ENCODE peak calls at places on chromosomes 5 and 9, in eight cellular contexts. F, A, I, B, Y, X, L and S are unnamed samples.

GRCh38 chr9:21402387-21403247 is 6.3 kb upstream of the IFNA8 start:
- DNase-seq in F (peak; percentile 33), A (no peak), I (no peak), B (peak; percentile 18), Y (no peak), X (no peak), L (no peak), S (no peak)

GRCh38 chr5:131355972-131356528 is 92.2 kb downstream of the CDC42SE2 start:
- DNase-seq in F (no peak), A (no peak), I (no peak), B (no peak), Y (no peak), X (no peak), L (no peak), S (no peak)

GRCh38 chr5:9288234-9288633 is 257.6 kb downstream of the SEMA5A start:
- DNase-seq in F (no peak), A (peak; percentile 18), I (peak; percentile 61), B (no peak), Y (no peak), X (peak; percentile 25), L (no peak), S (no peak)

GRCh38 chr5:93886917-93887361 is 145.5 kb upstream of the POU5F2 start:
- DNase-seq in F (no peak), A (peak; percentile 15), I (no peak), B (no peak), Y (no peak), X (no peak), L (no peak), S (no peak)

GRCh38 chr9:135440620-135441019 is 39.0 kb upstream of the PPP1R26 start:
- DNase-seq in F (peak; percentile 41), A (no peak), I (no peak), B (no peak), Y (no peak), X (no peak), L (no peak), S (no peak)

GRCh38 chr5:61184708-61185107 is 22.4 kb upstream of the SMIM15 start:
- DNase-seq in F (no peak), A (no peak), I (no peak), B (no peak), Y (no peak), X (no peak), L (no peak), S (no peak)

GRCh38 chr5:156497816-156498215 is 170.9 kb downstream of the SGCD start:
- DNase-seq in F (no peak), A (no peak), I (no peak), B (no peak), Y (no peak), X (no peak), L (no peak), S (no peak)

GRCh38 chr9:27227192-27227591 is 69.8 kb downstream of the EQTN start:
- DNase-seq in F (no peak), A (no peak), I (no peak), B (no peak), Y (peak; percentile 70), X (no peak), L (no peak), S (no peak)

GRCh38 chr9:18542837-18543405 is 69.0 kb downstream of the ADAMTSL1 start:
- DNase-seq in F (no peak), A (no peak), I (no peak), B (no peak), Y (peak; percentile 32), X (no peak), L (no peak), S (no peak)

GRCh38 chr9:28207657-28208056 is 634.4 kb upstream of the C9orf72 start:
- DNase-seq in F (no peak), A (no peak), I (no peak), B (no peak), Y (no peak), X (no peak), L (no peak), S (no peak)

GRCh38 chr9:116300360-116300759 is 146.8 kb downstream of the PAPPA start:
- DNase-seq in F (no peak), A (no peak), I (no peak), B (no peak), Y (no peak), X (no peak), L (no peak), S (no peak)

GRCh38 chr5:65802080-65802479 is 80.1 kb downstream of the NLN start:
- DNase-seq in F (no peak), A (no peak), I (no peak), B (no peak), Y (no peak), X (no peak), L (no peak), S (no peak)

GRCh38 chr9:111198936-111199335 is 131.1 kb downstream of the OR2K2 start:
- DNase-seq in F (no peak), A (no peak), I (no peak), B (no peak), Y (no peak), X (no peak), L (no peak), S (no peak)

GRCh38 chr5:86795659-86796058 is 177.9 kb downstream of the COX7C start:
- DNase-seq in F (no peak), A (no peak), I (no peak), B (no peak), Y (no peak), X (no peak), L (no peak), S (no peak)

DNA sequence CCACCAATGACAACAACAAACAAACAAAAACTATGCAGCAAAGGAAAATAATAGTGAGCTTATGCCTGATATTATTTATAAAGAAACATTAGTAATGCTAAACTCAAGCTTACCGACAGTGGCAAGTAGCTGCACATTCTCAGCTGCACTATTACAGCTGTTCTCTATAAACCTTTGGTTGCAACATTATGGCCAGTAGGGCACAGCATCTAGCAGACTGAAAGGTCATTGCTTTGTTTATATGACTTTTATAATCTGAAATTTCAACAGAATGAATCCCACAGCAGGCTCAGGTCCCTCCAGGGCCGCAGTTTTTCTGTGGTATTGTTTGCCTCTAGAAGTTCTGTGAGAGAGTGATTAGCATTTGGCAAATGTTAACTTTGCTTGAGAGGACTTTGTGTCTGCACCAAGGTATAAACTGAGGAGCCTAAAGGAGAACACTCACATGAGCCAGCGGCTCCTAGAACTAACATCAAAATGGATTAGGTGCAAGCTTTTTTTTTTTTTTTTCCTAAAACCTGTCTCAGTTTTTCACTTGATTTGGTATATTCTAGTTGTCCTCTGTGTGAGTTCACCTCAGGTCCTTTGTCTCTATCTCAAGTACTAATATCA is 58.3 kb downstream of the IZUMO3 start:
- DNase-seq in F (no peak), A (no peak), I (no peak), B (no peak), Y (no peak), X (no peak), L (no peak), S (no peak)
- H3K4me1 ChIP-seq in F (no peaks in the 10 kb centered on the region), A (no peaks in the 10 kb centered on the region), I (no peaks in the 10 kb centered on the region), B (no peaks in the 10 kb centered on the region), Y (no peaks in the 10 kb centered on the region), X (no peaks in the 10 kb centered on the region), L (no peaks in the 10 kb centered on the region), S (no peaks in the 10 kb centered on the region)

GRCh38 chr5:145245354-145245753 is 589.8 kb downstream of the PRELID2 start:
- DNase-seq in F (no peak), A (no peak), I (no peak), B (no peak), Y (no peak), X (no peak), L (no peak), S (no peak)

GRCh38 chr5:145244788-145245187 is 590.4 kb downstream of the PRELID2 start:
- DNase-seq in F (no peak), A (no peak), I (no peak), B (no peak), Y (no peak), X (no peak), L (no peak), S (no peak)

GRCh38 chr5:145246379-145246778 is 588.8 kb downstream of the PRELID2 start:
- DNase-seq in F (no peak), A (no peak), I (no peak), B (no peak), Y (no peak), X (no peak), L (no peak), S (no peak)

GRCh38 chr5:145243016-145243415 is 592.1 kb downstream of the PRELID2 start:
- DNase-seq in F (no peak), A (no peak), I (no peak), B (no peak), Y (no peak), X (no peak), L (no peak), S (no peak)

DNA sequence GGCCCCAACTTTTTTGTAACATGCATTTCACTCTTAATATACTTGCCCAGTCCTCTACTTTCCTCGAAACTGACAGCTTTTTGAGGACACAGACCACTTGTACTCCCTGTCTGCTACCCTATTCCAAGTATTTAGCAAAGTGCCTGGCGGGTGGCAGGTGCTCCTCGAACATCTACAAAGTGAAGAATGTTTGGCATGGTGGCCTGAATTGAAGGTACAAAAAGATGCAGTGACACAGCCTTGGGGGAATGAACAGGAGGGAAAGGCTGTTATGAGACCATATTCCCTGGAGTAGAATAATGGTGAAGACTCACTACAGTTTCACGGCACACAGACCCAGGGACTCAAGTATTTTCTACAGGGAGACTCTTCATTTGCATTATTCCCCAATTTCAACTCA is 590.9 kb downstream of the PRELID2 start:
- DNase-seq in F (no peak), A (no peak), I (no peak), B (no peak), Y (no peak), X (no peak), L (no peak), S (no peak)
- H3K4me1 ChIP-seq in F (peaks cover 2% of the 10 kb centered on the region), A (no peaks in the 10 kb centered on the region), I (peaks cover 3% of the 10 kb centered on the region), B (no peaks in the 10 kb centered on the region), Y (peaks cover 17% of the 10 kb centered on the region), X (no peaks in the 10 kb centered on the region), L (no peaks in the 10 kb centered on the region), S (no peaks in the 10 kb centered on the region)

GRCh38 chr9:68947015-68947414 is 66.9 kb downstream of the PRKACG start:
- DNase-seq in F (no peak), A (no peak), I (no peak), B (no peak), Y (no peak), X (no peak), L (no peak), S (no peak)
- H3K4me1 ChIP-seq in F (no peaks in the 10 kb centered on the region), A (no peaks in the 10 kb centered on the region), I (no peaks in the 10 kb centered on the region), B (no peaks in the 10 kb centered on the region), Y (peaks cover 8% of the 10 kb centered on the region), X (no peaks in the 10 kb centered on the region), L (no peaks in the 10 kb centered on the region), S (peaks cover 7% of the 10 kb centered on the region)

GRCh38 chr5:132445930-132446329 is 44.6 kb downstream of the IRF1 start:
- DNase-seq in F (no peak), A (no peak), I (no peak), B (no peak), Y (peak; percentile 65), X (no peak), L (no peak), S (no peak)

GRCh38 chr5:132444061-132444460 is 46.5 kb downstream of the IRF1 start:
- DNase-seq in F (no peak), A (no peak), I (no peak), B (no peak), Y (no peak), X (no peak), L (no peak), S (no peak)

GRCh38 chr5:132445640-132445923 is 45.0 kb downstream of the IRF1 start:
- DNase-seq in F (no peak), A (no peak), I (no peak), B (no peak), Y (no peak), X (no peak), L (no peak), S (no peak)

GRCh38 chr5:132446621-132447020 is 44.0 kb downstream of the IRF1 start:
- DNase-seq in F (no peak), A (peak; percentile 88), I (peak; percentile 75), B (peak; percentile 77), Y (no peak), X (peak; percentile 73), L (no peak), S (no peak)

GRCh38 chr5:132444841-132445639 is 45.5 kb downstream of the IRF1 start:
- DNase-seq in F (no peak), A (no peak), I (no peak), B (no peak), Y (no peak), X (no peak), L (no peak), S (no peak)
- H3K4me1 ChIP-seq in F (no peaks in the 10 kb centered on the region), A (peaks cover 16% of the 10 kb centered on the region), I (peaks cover 4% of the 10 kb centered on the region), B (peaks cover 31% of the 10 kb centered on the region), Y (peaks cover 26% of the 10 kb centered on the region), X (peaks cover 36% of the 10 kb centered on the region), L (peaks cover 37% of the 10 kb centered on the region), S (peaks cover 32% of the 10 kb centered on the region)